ENCODE peak calls at places on chromosome 18, in four cellular contexts. E is IMR-90, P is neuronal stem cell, Z is H9. L is an unnamed sample.

GRCh38 chr18:79884963-79885728 is 66.3 kb downstream of the SLC66A2 start:
- DNase-seq in Z (peak; percentile 28), P (no peak), E (no peak), L (no peak)

GRCh38 chr18:74311000-74311399 is 4.6 kb upstream of the C18orf63 start:
- DNase-seq in P (no peak), Z (no peak), E (no peak), L (no peak)

GRCh38 chr18:67669993-67670671 is 153.6 kb upstream of the DSEL start:
- DNase-seq in Z (no peak), E (peak; percentile 98), P (no peak), L (peak; percentile 66)

GRCh38 chr18:45402485-45403056 is 212.7 kb upstream of the SLC14A2 start:
- DNase-seq in P (no peak), E (peak; percentile 31), Z (no peak), L (no peak)

GRCh38 chr18:43034683-43035500 is 80.6 kb downstream of the RIT2 start:
- DNase-seq in P (no peak), Z (peak; percentile 80), E (no peak), L (peak; percentile 61)

GRCh38 chr18:35084494-35085449 is 43.6 kb downstream of the MAPRE2 start:
- DNase-seq in Z (no peak), P (no peak), E (no peak), L (no peak)

GRCh38 chr18:2948038-2948437 is 64.9 kb downstream of the LPIN2 start:
- DNase-seq in P (no peak), E (peak; percentile 58), Z (no peak), L (peak; percentile 83)

GRCh38 chr18:36017232-36017631 is 44.8 kb downstream of the RMP24 start:
- DNase-seq in P (no peak), E (no peak), Z (no peak), L (no peak)

GRCh38 chr18:2573408-2573807 is 2.1 kb downstream of the NDC80 start:
- DNase-seq in E (no peak), P (no peak), Z (no peak), L (no peak)

GRCh38 chr18:22422909-22423548 is 5.3 kb upstream of the CTAGE1 start:
- DNase-seq in Z (no peak), P (no peak), E (peak; percentile 87), L (peak; percentile 36)

GRCh38 chr18:78638889-78639596 is 340.6 kb upstream of the SALL3 start:
- DNase-seq in P (no peak), Z (no peak), E (no peak), L (no peak)

GRCh38 chr18:78639597-78639950 is 340.0 kb upstream of the SALL3 start:
- DNase-seq in E (no peak), P (no peak), Z (no peak), L (no peak)

GRCh38 chr18:78636260-78636659 is 343.4 kb upstream of the SALL3 start:
- DNase-seq in P (no peak), E (no peak), Z (no peak), L (no peak)

GRCh38 chr18:78635093-78635800 is 344.4 kb upstream of the SALL3 start:
- DNase-seq in P (no peak), E (no peak), Z (no peak), L (no peak)

DNA sequence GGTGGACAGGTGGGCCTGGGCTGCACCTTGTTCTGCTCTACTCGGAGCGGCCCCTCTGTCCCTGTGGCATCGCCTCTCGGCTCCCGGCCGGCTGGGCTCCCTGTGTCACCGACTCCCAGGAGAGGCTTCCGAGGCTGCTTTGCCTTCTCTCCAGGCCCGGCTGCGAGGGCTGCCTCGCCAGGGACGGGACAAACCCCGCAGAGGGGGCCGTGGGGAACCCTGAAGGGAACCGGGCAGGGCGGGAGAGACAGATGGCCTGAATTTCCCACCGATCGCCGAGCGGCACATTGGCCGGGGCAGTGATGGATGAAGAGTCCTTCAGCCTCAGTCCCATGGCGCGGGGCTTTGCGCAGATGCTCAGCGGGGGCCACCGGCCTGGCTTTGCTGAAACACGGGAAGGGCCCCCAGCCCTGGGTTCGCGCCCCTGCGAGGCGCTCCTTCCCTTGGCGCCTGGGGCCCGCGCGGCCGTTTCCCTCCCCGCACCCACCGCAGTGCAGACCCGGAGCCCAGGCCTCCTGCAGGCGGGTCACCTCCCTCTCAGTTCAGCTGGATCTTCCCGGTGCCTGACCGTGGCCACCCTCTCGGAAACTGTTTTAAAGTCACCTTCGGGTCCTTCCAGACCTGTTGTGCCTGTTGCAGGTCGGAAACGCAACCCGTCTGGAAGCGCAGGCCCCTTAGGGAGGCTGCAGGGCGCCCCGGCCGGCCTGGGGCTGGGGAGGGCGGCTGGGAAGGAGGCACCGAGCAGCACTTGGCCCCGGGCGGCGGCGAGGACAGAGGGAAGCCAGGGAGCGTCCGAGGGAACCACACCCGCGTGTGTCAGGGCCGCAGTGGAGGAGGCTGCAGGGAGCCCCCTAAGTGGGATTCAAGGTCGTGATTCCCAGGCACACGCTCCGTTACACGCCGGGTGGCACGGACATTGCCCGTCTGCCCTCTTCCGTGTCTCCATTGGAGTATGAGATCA is 341.9 kb upstream of the SALL3 start:
- DNase-seq in E (no peak), P (no peak), Z (no peak), L (no peak)
- H4K8ac ChIP-seq in E (no peak overlapping the region), P (no peak overlapping the region), Z (no peak overlapping the region), L (no peak overlapping the region)

GRCh38 chr18:11750581-11751304 is 61.7 kb downstream of the GNAL start:
- DNase-seq in Z (no peak), E (no peak), P (no peak), L (no peak)
- H2BK120ac ChIP-seq in Z (no peak overlapping the region), E (no peak overlapping the region), P (peak overlapping the region; percentile 39), L (no peak overlapping the region)

GRCh38 chr18:37396981-37397720 is 168.4 kb downstream of the CELF4 start:
- DNase-seq in E (peak; percentile 7), P (no peak), Z (no peak), L (no peak)
- H4K8ac ChIP-seq in E (no peak overlapping the region), P (no peak overlapping the region), Z (no peak overlapping the region), L (no peak overlapping the region)

DNA sequence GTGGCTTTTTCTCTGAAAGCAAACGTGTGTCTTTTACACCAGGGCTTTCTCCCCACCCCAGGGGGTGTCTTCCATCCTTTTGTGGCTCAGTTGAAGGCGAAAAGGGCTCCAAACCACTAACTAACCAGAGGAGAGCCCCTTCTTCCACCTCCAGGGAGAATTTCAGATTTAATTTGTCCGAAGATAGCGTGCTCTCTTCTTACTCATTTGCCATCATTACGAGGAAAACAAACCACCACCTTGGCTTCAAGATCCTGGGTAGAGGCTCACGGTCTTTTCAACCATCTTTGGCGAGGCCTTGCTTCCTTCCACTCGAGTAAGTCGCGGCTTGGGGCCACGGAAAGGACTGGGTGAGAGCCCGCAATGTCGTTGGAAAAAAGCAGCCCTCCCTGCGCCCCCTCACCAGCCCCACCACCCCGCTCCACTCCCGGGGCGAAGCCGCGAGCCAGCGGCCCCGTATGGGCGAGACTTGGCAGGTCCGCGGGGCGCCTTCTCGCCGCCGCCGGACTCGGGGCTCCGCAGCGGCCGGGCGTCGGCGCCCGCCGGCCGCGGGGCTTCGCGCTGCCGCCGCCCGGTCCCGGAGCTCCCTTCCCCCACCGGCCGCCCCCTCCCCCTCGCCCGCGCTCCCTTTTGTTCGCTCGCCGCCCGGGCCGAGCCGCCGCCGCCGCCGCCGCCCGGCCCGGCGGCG is 1.7 kb upstream of the ZNF532 start:
- DNase-seq in Z (no peak), P (no peak), E (peak; percentile 62), L (peak; percentile 29)
- H2BK120ac ChIP-seq in Z (peak overlapping the region; percentile 92), P (peak overlapping the region; percentile 77), E (peak overlapping the region; percentile 95), L (peak overlapping the region; percentile 93)